ENCODE peak calls at places on chromosomes 11 and 22, in five cellular contexts. K is psoas muscle, D is Peyer's patch, S is colonic mucosa, G is upper lobe of left lung. B is an unnamed sample.

GRCh38 chr11:57972013-57972367 is 51.7 kb upstream of the OR9Q1 start:
- DNase-seq in K (no peak), D (no peak), S (no peak), G (no peak), B (no peak)

GRCh38 chr11:86459682-86460460 is 85.2 kb downstream of the CCDC81 start:
- DNase-seq in K (peak; percentile 54), D (no peak), S (no peak), G (no peak), B (no peak)

GRCh38 chr11:61004037-61004641 is 32.7 kb downstream of the CD6 start:
- DNase-seq in K (no peak), D (no peak), S (no peak), G (no peak), B (no peak)

GRCh38 chr11:61756452-61757212 is 4.2 kb downstream of the MYRF start:
- DNase-seq in K (no peak), D (peak; percentile 87), S (peak; percentile 83), G (peak; percentile 20), B (peak; percentile 88)

GRCh38 chr11:116189378-116190170 is 583.2 kb downstream of the BUD13 start:
- DNase-seq in K (no peak), D (no peak), S (no peak), G (no peak), B (no peak)

GRCh38 chr11:79179087-79179486 is 261.7 kb downstream of the TENM4 start:
- DNase-seq in K (no peak), D (no peak), S (no peak), G (no peak), B (no peak)

GRCh38 chr11:21933095-21933494 is 259.8 kb upstream of the ANO5 start:
- DNase-seq in K (no peak), D (no peak), S (no peak), G (no peak), B (no peak)

GRCh38 chr11:19985106-19985505 is 175.2 kb downstream of the DBX1 start:
- DNase-seq in K (no peak), D (no peak), S (no peak), G (no peak), B (no peak)

GRCh38 chr11:93407777-93408401 is 77.3 kb downstream of the DEUP1 start:
- DNase-seq in K (no peak), D (no peak), S (no peak), G (no peak), B (no peak)

GRCh38 chr22:44181912-44182590 is 1.3 kb downstream of the PARVG start:
- DNase-seq in K (no peak), D (no peak), S (no peak), G (peak; percentile 69), B (no peak)

GRCh38 chr11:36818410-36818809 is 220.4 kb upstream of the RAG2 start:
- DNase-seq in K (no peak), D (no peak), S (no peak), G (no peak), B (no peak)

GRCh38 chr11:35383953-35384352 is 35.4 kb downstream of the SLC1A2 start:
- DNase-seq in K (no peak), D (no peak), S (no peak), G (no peak), B (no peak)

GRCh38 chr22:27881404-27881803 is 37.7 kb downstream of the PITPNB start:
- DNase-seq in K (no peak), D (no peak), S (no peak), G (no peak), B (no peak)

GRCh38 chr22:42187646-42188045 is 57.0 kb upstream of the CYP2D6 start:
- DNase-seq in K (no peak), D (no peak), S (no peak), G (no peak), B (no peak)

GRCh38 chr11:32434387-32435151 is 770 bp downstream of the WT1 start:
- DNase-seq in K (no peak), D (no peak), S (no peak), G (peak; percentile 85), B (no peak)

GRCh38 chr22:19060356-19061009 is 61.7 kb downstream of the DGCR2 start:
- DNase-seq in K (no peak), D (no peak), S (no peak), G (no peak), B (no peak)

GRCh38 chr22:21937041-21937820 is 15.4 kb downstream of the PPM1F start:
- DNase-seq in K (peak; percentile 53), D (no peak), S (peak; percentile 40), G (peak; percentile 87), B (peak; percentile 48)

GRCh38 chr11:16897460-16898061 is 116.7 kb downstream of the PLEKHA7 start:
- DNase-seq in K (no peak), D (no peak), S (no peak), G (no peak), B (no peak)

GRCh38 chr22:46370584-46371373 is 35.3 kb downstream of the TRMU start:
- DNase-seq in K (no peak), D (no peak), S (peak; percentile 54), G (peak; percentile 60), B (peak; percentile 63)

GRCh38 chr22:37204045-37204655 is 8.1 kb downstream of the SSTR3 start:
- DNase-seq in K (no peak), D (no peak), S (no peak), G (no peak), B (peak; percentile 19)

GRCh38 chr11:30917859-30918478 is 331.8 kb upstream of the MPPED2 start:
- DNase-seq in K (no peak), D (no peak), S (no peak), G (no peak), B (no peak)

GRCh38 chr22:47460870-47461269 is 698.4 kb downstream of the TBC1D22A start:
- DNase-seq in K (no peak), D (no peak), S (no peak), G (no peak), B (no peak)

GRCh38 chr22:41940853-41941765 is 5.8 kb downstream of the CENPM start:
- DNase-seq in K (peak; percentile 86), D (peak; percentile 96), S (peak; percentile 89), G (no peak), B (peak; percentile 93)

GRCh38 chr11:128502736-128503135 is 84.6 kb downstream of the ETS1 start:
- DNase-seq in K (no peak), D (no peak), S (no peak), G (no peak), B (peak; percentile 51)

GRCh38 chr11:20355221-20356219 is 8.0 kb upstream of the HTATIP2 start:
- DNase-seq in K (no peak), D (peak; percentile 76), S (peak; percentile 63), G (no peak), B (peak; percentile 45)

GRCh38 chr11:108817971-108818370 is 153.1 kb downstream of the DDX10 start:
- DNase-seq in K (no peak), D (no peak), S (no peak), G (no peak), B (no peak)

GRCh38 chr11:93842461-93842860 is 8.0 kb downstream of the VSTM5 start:
- DNase-seq in K (no peak), D (peak; percentile 87), S (peak; percentile 88), G (no peak), B (peak; percentile 85)

GRCh38 chr11:113351490-113351889 is 36.1 kb upstream of the ANKK1 start:
- DNase-seq in K (no peak), D (no peak), S (no peak), G (no peak), B (no peak)

GRCh38 chr11:60915250-60915914 is 1.4 kb downstream of the TMEM109 start:
- DNase-seq in K (peak; percentile 65), D (peak; percentile 93), S (peak; percentile 72), G (no peak), B (peak; percentile 67)

GRCh38 chr22:42946551-42947198 is 68.3 kb downstream of the PACSIN2 start:
- DNase-seq in K (no peak), D (peak; percentile 38), S (no peak), G (no peak), B (no peak)

GRCh38 chr11:29018631-29019030 is 910.4 kb downstream of the METTL15 start:
- DNase-seq in K (no peak), D (no peak), S (no peak), G (no peak), B (no peak)

GRCh38 chr11:92735039-92735438 is 234.4 kb upstream of the MTNR1B start:
- DNase-seq in K (no peak), D (no peak), S (no peak), G (no peak), B (no peak)

GRCh38 chr11:62719302-62719978 is 7.8 kb downstream of the HNRNPUL2 start:
- DNase-seq in K (no peak), D (no peak), S (no peak), G (no peak), B (no peak)

GRCh38 chr22:37095113-37095512 is 14.4 kb downstream of the TMPRSS6 start:
- DNase-seq in K (no peak), D (no peak), S (no peak), G (no peak), B (no peak)

DNA sequence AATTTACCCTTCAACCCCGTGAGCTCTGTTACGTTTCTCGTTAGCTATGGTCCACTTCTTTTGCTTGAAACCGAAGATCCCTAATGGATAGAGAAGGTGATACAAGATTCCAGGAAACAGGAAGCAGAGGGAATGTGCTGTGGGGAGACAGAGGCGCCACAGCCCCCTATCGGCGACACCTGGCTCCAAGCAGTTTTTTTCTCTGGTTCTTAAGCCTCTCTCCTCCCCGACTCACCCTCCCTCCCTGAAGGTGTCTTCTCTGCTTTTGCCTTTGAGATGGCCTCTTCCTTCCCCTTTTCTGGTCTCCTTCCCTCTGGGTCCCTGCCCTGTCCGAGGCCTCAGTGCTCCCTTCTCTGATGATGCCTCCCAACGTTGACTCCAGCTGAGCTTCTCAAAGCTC is 14.2 kb upstream of the APOBEC3A start:
- DNase-seq in K (no peak), D (peak; percentile 34), S (no peak), G (no peak), B (peak; percentile 14)
- TF ChIP-seq CTCF in K (no peak), D (no peak), S (no peak), G (no peak), B (no peak)

DNA sequence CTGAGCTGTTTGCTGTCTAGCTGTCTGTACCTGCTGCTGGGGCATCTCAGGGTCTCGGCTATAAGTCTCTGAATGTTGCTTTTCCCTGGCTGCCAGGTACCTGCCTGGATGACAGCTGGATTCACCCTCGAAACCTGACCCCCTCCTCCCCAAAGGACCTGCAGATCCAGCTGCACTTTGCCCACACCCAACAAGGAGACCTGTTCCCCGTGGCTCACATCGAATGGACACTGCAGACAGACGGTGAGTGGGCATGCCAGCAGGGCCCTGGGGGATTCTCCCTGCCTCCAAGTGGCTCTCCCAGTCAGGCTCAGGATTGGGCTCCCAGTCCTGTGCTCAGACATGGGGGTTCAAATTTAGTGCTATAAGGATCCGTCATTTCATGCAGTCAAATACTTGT is 12.9 kb downstream of the IL17RA start:
- DNase-seq in K (no peak), D (no peak), S (no peak), G (no peak), B (no peak)
- H3K4me1 ChIP-seq in K (no peaks in the 10 kb centered on the region), D (no peaks in the 10 kb centered on the region), S (no peaks in the 10 kb centered on the region), G (peaks cover 30% of the 10 kb centered on the region), B (peaks cover 2% of the 10 kb centered on the region)

DNA sequence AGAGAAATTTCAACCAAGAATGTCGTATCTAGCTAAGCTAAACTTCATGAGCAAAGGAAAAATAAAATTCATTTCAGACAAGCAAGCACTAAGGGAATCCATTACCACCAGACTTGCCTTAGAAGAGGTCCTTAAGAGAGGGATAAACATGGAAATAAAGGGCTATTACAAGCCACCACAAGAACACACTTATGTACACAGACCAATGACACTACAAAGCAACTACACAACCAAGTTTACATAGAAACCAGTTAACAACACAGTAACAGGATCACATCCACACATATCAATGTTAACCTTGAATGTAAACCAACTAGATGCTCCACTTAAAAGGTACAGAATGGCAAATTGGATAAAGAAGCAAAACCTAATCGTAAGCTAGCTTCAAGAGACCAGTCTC is 38.0 kb downstream of the TMEM123 start:
- DNase-seq in K (no peak), D (no peak), S (no peak), G (no peak), B (no peak)
- H3K4me3 ChIP-seq in K (no peak overlapping the region), D (no peak overlapping the region), S (no peak overlapping the region), G (no peak overlapping the region), B (no peak overlapping the region)

GRCh38 chr11:133541331-133542095 is 9.2 kb upstream of the OPCML start:
- DNase-seq in K (no peak), D (no peak), S (no peak), G (peak; percentile 48), B (no peak)
- TF ChIP-seq CTCF in K (no peak), D (no peak), S (no peak), G (no peak), B (no peak)

B was measured in mucosa of descending colon.